ENCODE peak calls at places on chromosomes 12 and 14, in ten cellular contexts. M is mesenchymal stem cell; G is SK-N-SH; Q is IMR-90; B is CD4-positive, CD25-positive, alpha-beta regulatory T cell; Z is CD8-positive, alpha-beta memory T cell; U is upper lobe of right lung; P is fibroblast of lung; N is uterus; L is fibroblast of the aortic adventitia. F is an unnamed sample.

GRCh38 chr14:100384819-100385813 is 62.0 kb downstream of the SLC25A47 start:
- DNase-seq in B (peak), N (no peak), U (no peak), Q (peak), L (peak), M (peak), G (peak), Z (no peak), P (peak), F (no peak)

GRCh38 chr14:91113829-91114078 is at the start of gene DGLUCY:
- DNase-seq in Z (no peak), L (peak), B (peak), G (peak), N (peak), P (peak), Q (peak), U (peak), M (peak), F (peak)

GRCh38 chr14:37592288-37593274 is 2.5 kb downstream of the FOXA1 start:
- DNase-seq in P (no peak), B (no peak), M (peak), N (no peak), G (no peak), L (no peak), U (peak), Z (no peak), Q (no peak), F (no peak)

GRCh38 chr12:128069359-128069997 is 197.5 kb upstream of the TMEM132C start:
- DNase-seq in P (peak), G (peak), B (peak), N (no peak), M (peak), U (no peak), Z (no peak), Q (peak), L (peak), F (no peak)

GRCh38 chr14:55926007-55926406 is 192.2 kb upstream of the PELI2 start:
- DNase-seq in Q (no peak), B (no peak), P (no peak), N (no peak), U (no peak), G (no peak), Z (no peak), M (no peak), L (no peak), F (no peak)

GRCh38 chr12:122399592-122400373 is 22.7 kb downstream of the CLIP1 start:
- DNase-seq in B (peak), L (peak), G (peak), U (peak), Z (peak), P (peak), Q (peak), M (peak), N (peak), F (peak)

GRCh38 chr12:51240971-51241370 is 2.3 kb downstream of the DAZAP2 start:
- DNase-seq in U (no peak), Z (no peak), P (peak), G (no peak), B (no peak), L (peak), Q (peak), N (no peak), M (no peak), F (no peak)

GRCh38 chr14:103546651-103547454 is 15.6 kb downstream of the BAG5 start:
- DNase-seq in N (peak), L (peak), P (no peak), Z (peak), G (peak), U (peak), M (peak), B (peak), Q (no peak), F (peak)

GRCh38 chr12:77795699-77796098 is 35.0 kb upstream of the NAV3 start:
- DNase-seq in Q (no peak), G (no peak), N (no peak), B (no peak), Z (no peak), M (peak), L (peak), P (peak), U (no peak), F (no peak)

DNA sequence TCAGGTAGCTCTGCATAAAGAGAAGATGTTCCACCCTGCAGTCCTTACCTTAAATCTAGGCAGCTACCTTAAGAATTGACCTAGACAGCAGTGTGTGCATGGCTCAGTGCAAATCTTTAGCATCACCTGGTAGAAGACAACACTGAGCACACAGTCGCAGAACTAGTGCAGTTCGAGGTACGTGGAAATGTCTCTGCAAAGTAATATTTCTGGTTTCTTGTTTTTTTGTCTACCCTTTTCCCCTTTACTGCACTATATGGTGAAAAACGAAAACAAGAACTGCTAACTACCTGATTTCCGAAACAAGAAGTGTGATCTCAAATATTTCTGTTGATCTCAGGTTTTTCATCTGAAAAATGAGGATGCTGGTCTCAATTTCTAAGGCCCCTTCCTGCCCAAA is 82.5 kb downstream of the ETV6 start:
- DNase-seq in Z (no peak), U (no peak), G (no peak), M (no peak), Q (no peak), P (no peak), B (peak), L (no peak), N (no peak), F (no peak)
- H3K4me3 ChIP-seq in Z (peak), U (no peak), G (no peak), M (no peak), Q (no peak), P (no peak), B (peak), L (no peak), N (no peak), F (no peak)

DNA sequence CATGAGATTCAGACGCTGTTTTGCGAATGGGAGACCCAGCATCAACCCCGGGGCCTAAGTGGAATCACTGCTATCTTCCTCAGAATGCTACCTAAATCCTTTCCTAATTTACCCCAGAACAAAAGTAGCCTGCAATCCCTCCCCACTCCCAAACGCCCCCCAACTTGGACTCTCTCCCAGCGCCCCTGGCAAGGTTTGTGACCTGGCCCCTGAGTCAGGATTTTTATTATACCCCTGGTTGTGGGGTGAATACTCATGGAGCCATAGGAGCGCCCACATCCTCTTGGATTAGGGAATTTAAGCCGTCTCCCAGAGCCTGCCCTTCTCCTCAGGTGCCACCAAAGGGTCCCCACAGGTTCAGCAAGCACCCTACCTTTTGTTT is 360 bp downstream of the MYL6B start:
- DNase-seq in U (no peak), Z (no peak), B (no peak), P (no peak), N (no peak), Q (no peak), L (no peak), M (no peak), G (peak), F (no peak)
- H3K4me3 ChIP-seq in U (peak), Z (peak), B (peak), P (peak), N (peak), Q (peak), L (peak), M (peak), G (peak), F (peak)

DNA sequence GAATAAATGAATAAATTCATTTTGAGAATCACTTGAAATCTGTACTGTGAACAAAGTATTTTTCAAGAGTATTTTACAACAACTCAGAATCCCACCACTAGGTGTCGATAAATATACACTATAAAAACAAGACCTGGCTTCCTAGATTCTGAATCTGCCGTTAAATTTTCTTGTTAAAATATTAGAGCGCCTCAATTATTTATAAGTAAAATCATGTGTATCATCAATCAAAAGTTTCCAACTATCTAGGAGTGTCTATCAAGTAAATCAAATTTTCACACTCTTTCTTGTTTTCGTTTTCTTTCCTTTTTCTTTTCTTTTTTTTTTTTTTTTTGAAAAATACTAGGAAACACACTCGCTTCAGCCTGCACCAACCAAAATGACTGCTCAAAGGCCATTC is 179.2 kb upstream of the DCN start:
- DNase-seq in G (no peak), B (peak), L (peak), U (no peak), Z (no peak), M (peak), P (peak), N (no peak), Q (peak), F (no peak)
- H3K4me3 ChIP-seq in G (peak), B (no peak), L (no peak), U (peak), Z (no peak), M (no peak), P (no peak), N (no peak), Q (no peak), F (no peak)

GRCh38 chr12:130009961-130010360 is 106.1 kb upstream of the TMEM132D start:
- DNase-seq in M (no peak), Q (no peak), N (no peak), Z (no peak), L (no peak), G (no peak), B (no peak), P (no peak), U (no peak), F (no peak)
- H3K4me3 ChIP-seq in M (no peak), Q (no peak), N (no peak), Z (no peak), L (no peak), G (no peak), B (no peak), P (no peak), U (no peak), F (no peak)

GRCh38 chr14:92684801-92685560 is 63.4 kb downstream of the LGMN start:
- DNase-seq in B (no peak), Q (no peak), U (peak), N (no peak), M (no peak), Z (no peak), L (no peak), G (no peak), P (no peak), F (no peak)
- H3K4me3 ChIP-seq in B (no peak), Q (no peak), U (no peak), N (no peak), M (no peak), Z (no peak), L (no peak), G (no peak), P (no peak), F (no peak)

GRCh38 chr12:2295941-2296461 is 243.2 kb downstream of the CACNA1C start:
- DNase-seq in P (peak), Z (no peak), M (peak), B (no peak), Q (peak), N (no peak), G (no peak), L (peak), U (no peak), F (no peak)
- H3K4me3 ChIP-seq in P (no peak), Z (no peak), M (no peak), B (no peak), Q (no peak), N (no peak), G (no peak), L (no peak), U (no peak), F (no peak)

DNA sequence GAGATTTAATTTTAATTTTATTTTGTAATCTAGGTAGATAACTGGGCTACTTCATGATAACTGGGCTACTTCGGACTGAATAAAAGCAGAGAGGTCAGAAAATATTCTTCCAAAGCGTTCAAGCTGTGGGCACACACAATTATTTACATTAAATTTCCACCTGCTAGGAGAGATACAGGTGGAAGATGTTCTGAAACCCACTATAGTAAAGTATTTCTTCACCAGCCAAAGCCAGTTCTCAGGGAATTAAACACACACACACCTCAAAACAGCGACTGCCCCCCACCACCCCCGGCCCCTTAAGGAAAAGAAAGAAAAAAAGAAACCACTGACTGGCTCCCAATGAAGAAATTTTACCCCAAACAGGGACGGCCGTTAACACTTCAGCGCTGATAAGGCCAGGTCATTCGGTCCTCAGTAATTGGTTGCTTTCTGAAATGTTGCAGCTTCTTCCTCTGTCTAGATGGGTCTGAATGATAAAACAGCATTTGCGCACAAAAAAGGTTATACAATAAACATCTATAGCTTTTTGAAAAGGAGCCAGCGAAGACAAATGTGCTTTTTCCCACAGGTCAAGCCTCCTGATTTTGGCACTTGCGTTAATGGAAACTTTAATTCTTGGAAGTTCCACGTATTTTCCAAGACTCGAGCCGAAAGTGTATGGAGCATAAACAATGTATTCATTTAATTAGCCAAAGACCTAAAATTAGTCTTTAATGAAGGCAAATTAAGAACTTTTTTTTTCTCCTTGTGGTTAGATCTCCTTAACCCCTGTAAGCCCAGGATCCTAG is 819 bp upstream of the KCNJ8 start:
- DNase-seq in N (no peak), G (peak), Z (no peak), M (no peak), Q (no peak), P (no peak), B (no peak), L (no peak), U (no peak), F (no peak)
- H3K4me3 ChIP-seq in N (peak), G (no peak), Z (no peak), M (peak), Q (peak), P (peak), B (no peak), L (peak), U (peak), F (peak)

GRCh38 chr12:69894800-69895199 is 69.8 kb downstream of the MYRFL start:
- DNase-seq in Q (no peak), P (no peak), N (no peak), B (no peak), Z (no peak), L (no peak), G (no peak), M (no peak), U (no peak), F (no peak)

GRCh38 chr12:69897744-69898143 is 72.7 kb downstream of the MYRFL start:
- DNase-seq in G (no peak), L (peak), Z (no peak), M (peak), N (no peak), B (no peak), U (no peak), P (peak), Q (peak), F (no peak)

GRCh38 chr12:69900720-69901131 is 75.7 kb downstream of the MYRFL start:
- DNase-seq in P (peak), G (peak), L (peak), B (peak), Z (peak), N (peak), M (peak), U (no peak), Q (peak), F (peak)

GRCh38 chr12:69898236-69898635 is 73.2 kb downstream of the MYRFL start:
- DNase-seq in B (no peak), G (no peak), M (peak), Q (peak), U (no peak), N (no peak), Z (no peak), P (peak), L (peak), F (no peak)

GRCh38 chr12:69896653-69897381 is 71.8 kb downstream of the MYRFL start:
- DNase-seq in Z (no peak), P (no peak), G (no peak), B (no peak), L (no peak), Q (no peak), M (no peak), U (no peak), N (no peak), F (no peak)
- H3K4me3 ChIP-seq in Z (no peak), P (no peak), G (no peak), B (no peak), L (no peak), Q (no peak), M (no peak), U (no peak), N (no peak), F (no peak)

GRCh38 chr12:66304296-66304915 is 2.1 kb downstream of the HELB start:
- DNase-seq in P (no peak), N (no peak), G (no peak), L (no peak), Q (no peak), Z (no peak), U (no peak), B (peak), M (no peak), F (no peak)
- H3K4me3 ChIP-seq in P (no peak), N (no peak), G (no peak), L (no peak), Q (no peak), Z (peak), U (peak), B (peak), M (no peak), F (no peak)

GRCh38 chr12:56714431-56714929 is 10.6 kb downstream of the NACA start:
- DNase-seq in N (no peak), Q (peak), B (no peak), U (no peak), L (no peak), Z (no peak), G (no peak), M (no peak), P (no peak), F (no peak)
- H3K4me3 ChIP-seq in N (no peak), Q (no peak), B (no peak), U (no peak), L (no peak), Z (no peak), G (no peak), M (no peak), P (no peak), F (no peak)